ENCODE peak calls at places on chromosomes 6 and 20, in four cellular contexts. One of them, this sample, is unnamed.

GRCh38 chr6:44078795-44079671 is 48.2 kb downstream of the MRPL14 start:
- DNase-seq in HCT116: peak; percentile 60
- DNase-seq in cardiac fibroblast: peak; percentile 77
- DNase-seq in pancreas: peak; percentile 75
- DNase-seq in this sample: no peak

GRCh38 chr6:167750956-167751358 is 75.8 kb upstream of the AFDN start:
- DNase-seq in HCT116: peak; percentile 8
- DNase-seq in pancreas: peak; percentile 83
- DNase-seq in cardiac fibroblast: no peak
- DNase-seq in this sample: no peak

GRCh38 chr20:51553897-51554504 is 11.5 kb upstream of the NFATC2 start:
- DNase-seq in HCT116: no peak
- DNase-seq in cardiac fibroblast: peak; percentile 35
- DNase-seq in pancreas: no peak
- DNase-seq in this sample: no peak

GRCh38 chr20:31972481-31973386 is 4.8 kb downstream of the XKR7 start:
- DNase-seq in HCT116: no peak
- DNase-seq in cardiac fibroblast: no peak
- DNase-seq in pancreas: no peak
- DNase-seq in this sample: no peak

GRCh38 chr6:53986721-53987526 is 124.3 kb upstream of the MLIP start:
- DNase-seq in HCT116: no peak
- DNase-seq in cardiac fibroblast: peak; percentile 54
- DNase-seq in pancreas: no peak
- DNase-seq in this sample: peak; percentile 75

GRCh38 chr20:36919715-36920333 is 31.7 kb downstream of the SAMHD1 start:
- DNase-seq in HCT116: peak; percentile 49
- DNase-seq in cardiac fibroblast: peak; percentile 77
- DNase-seq in pancreas: no peak
- DNase-seq in this sample: peak; percentile 48

GRCh38 chr6:74735304-74735703 is 470.5 kb downstream of the COL12A1 start:
- DNase-seq in pancreas: no peak
- DNase-seq in HCT116: no peak
- DNase-seq in cardiac fibroblast: peak; percentile 90
- DNase-seq in this sample: no peak

GRCh38 chr6:90469906-90470305 is 117.0 kb downstream of the MAP3K7 start:
- DNase-seq in cardiac fibroblast: peak; percentile 25
- DNase-seq in HCT116: no peak
- DNase-seq in pancreas: no peak
- DNase-seq in this sample: no peak

GRCh38 chr6:37994238-37994637 is 174.7 kb downstream of the ZFAND3 start:
- DNase-seq in cardiac fibroblast: peak; percentile 58
- DNase-seq in pancreas: no peak
- DNase-seq in HCT116: no peak
- DNase-seq in this sample: no peak

GRCh38 chr6:34809914-34810882 is 18.3 kb downstream of the BLTP3A start:
- DNase-seq in pancreas: no peak
- DNase-seq in HCT116: no peak
- DNase-seq in cardiac fibroblast: no peak
- DNase-seq in this sample: no peak

DNA sequence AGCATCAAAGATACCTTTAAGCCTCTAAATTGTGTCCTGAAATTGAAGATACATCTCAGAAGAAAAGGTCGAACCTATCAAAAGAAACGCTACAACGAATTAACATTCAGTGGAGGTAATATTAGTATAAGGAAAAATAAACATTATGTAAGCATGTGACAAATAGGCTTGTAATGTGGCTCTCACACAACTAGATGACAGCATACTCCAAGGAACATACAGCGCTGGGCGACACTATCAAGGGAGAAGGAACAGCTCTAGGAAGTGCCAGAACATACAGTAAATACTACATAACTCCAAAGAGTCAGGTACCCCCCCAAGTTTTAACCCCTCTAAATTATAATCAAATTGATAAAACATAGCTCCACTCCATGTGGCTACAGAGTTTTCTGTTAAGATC is 103.5 kb downstream of the LAMP5 start:
- DNase-seq in HCT116: peak; percentile 61
- DNase-seq in cardiac fibroblast: peak; percentile 21
- DNase-seq in pancreas: no peak
- DNase-seq in this sample: no peak
- TF ChIP-seq CTCF in HCT116: peak; percentile 55
- TF ChIP-seq CTCF in cardiac fibroblast: peak; percentile 24
- TF ChIP-seq CTCF in pancreas: peak; percentile 46
- TF ChIP-seq CTCF in this sample: peak; percentile 22

DNA sequence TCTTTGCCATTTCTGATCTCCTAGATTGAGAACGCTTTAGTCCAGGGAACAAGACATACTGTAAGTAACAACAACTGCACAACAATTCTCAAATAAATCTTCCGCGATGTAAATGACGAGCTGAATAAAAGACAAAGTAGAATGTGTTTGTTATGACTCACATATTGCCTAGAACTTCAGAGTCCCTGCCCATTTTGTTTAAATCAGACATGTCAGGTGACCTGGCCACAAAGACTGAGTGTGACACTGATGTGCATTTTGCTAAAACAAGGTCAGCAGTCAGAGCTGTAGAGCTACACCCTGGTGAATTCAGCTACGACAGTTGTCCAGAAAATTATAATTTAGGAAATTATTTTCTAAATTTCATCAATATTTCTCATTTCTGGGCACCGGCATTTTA is 156.7 kb upstream of the CITED2 start:
- DNase-seq in pancreas: no peak
- DNase-seq in cardiac fibroblast: no peak
- DNase-seq in HCT116: no peak
- DNase-seq in this sample: no peak
- H3K4me3 ChIP-seq in pancreas: no peak overlapping the region
- H3K4me3 ChIP-seq in cardiac fibroblast: no peak overlapping the region
- H3K4me3 ChIP-seq in HCT116: no peak overlapping the region
- H3K4me3 ChIP-seq in this sample: no peak overlapping the region

DNA sequence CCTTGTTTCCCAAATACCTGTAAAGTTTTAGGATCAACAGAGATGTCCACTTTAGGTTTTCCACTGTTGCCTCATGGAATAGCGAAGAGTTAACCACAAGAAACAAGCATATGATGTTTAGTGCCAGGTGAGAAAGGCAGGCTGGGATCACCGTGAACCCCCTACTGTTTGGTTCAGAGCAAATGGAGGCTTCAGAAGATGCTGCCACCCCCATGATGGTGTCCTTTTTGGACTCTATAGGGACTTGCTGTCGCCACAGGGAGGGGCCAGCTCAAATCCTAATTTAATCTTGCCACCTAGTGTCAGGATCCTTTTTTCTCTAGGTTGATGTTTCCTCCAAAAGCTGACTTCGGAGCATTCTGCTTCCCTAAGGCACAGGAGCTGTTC is 1.9 kb upstream of the DLL1 start:
- DNase-seq in pancreas: no peak
- DNase-seq in cardiac fibroblast: no peak
- DNase-seq in HCT116: peak; percentile 32
- DNase-seq in this sample: no peak
- TF ChIP-seq CTCF in pancreas: no peak
- TF ChIP-seq CTCF in cardiac fibroblast: peak; percentile 2
- TF ChIP-seq CTCF in HCT116: peak; percentile 48
- TF ChIP-seq CTCF in this sample: no peak

DNA sequence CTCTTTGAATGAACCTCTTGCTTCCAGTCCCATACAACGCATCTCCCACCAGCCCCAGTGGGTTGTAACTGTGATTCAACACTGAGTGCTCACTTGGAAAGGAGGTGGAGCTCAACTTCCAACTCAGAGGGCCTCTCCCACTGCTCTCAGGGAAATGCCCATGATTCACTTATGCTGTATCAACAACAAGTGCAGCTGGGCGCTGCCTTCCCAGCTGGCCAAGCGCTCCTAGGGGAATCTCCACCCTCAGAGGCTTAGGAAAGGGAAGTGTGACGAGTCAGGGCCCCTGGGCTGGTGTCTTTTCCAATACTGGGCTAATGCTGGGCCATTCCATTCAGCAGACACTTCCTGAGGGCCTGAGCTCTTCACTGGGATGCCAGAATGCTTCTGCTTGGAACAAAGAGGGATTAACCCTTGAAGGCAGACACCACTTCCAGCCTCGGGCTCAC is 8.1 kb upstream of the OCSTAMP start:
- DNase-seq in pancreas: no peak
- DNase-seq in HCT116: no peak
- DNase-seq in cardiac fibroblast: peak; percentile 63
- DNase-seq in this sample: peak; percentile 64
- H3K4me3 ChIP-seq in pancreas: no peak overlapping the region
- H3K4me3 ChIP-seq in HCT116: no peak overlapping the region
- H3K4me3 ChIP-seq in cardiac fibroblast: no peak overlapping the region
- H3K4me3 ChIP-seq in this sample: no peak overlapping the region

DNA sequence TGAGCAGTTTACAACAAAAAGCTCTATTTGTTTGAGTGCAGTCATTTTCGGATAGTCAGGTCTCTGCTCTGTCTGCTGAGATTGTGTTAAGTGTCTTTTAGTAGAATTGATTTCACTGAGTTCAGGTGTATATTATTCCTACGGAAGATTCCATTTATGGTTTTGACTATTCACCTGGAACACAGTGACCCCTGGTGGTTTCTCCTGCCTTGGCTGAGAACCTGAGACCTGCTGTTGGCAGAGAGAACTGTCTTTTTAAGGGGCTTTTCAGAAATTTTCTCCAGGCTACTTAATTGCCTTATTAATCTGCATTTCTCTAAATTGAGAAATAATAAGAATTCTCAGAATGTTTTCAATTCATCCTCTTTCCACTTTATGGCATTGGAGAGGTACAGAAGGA is 508.0 kb downstream of the TBC1D32 start:
- DNase-seq in pancreas: peak; percentile 65
- DNase-seq in HCT116: peak; percentile 53
- DNase-seq in cardiac fibroblast: peak; percentile 3
- DNase-seq in this sample: no peak
- TF ChIP-seq CTCF in pancreas: peak; percentile 84
- TF ChIP-seq CTCF in HCT116: peak; percentile 65
- TF ChIP-seq CTCF in cardiac fibroblast: peak; percentile 36
- TF ChIP-seq CTCF in this sample: no peak

DNA sequence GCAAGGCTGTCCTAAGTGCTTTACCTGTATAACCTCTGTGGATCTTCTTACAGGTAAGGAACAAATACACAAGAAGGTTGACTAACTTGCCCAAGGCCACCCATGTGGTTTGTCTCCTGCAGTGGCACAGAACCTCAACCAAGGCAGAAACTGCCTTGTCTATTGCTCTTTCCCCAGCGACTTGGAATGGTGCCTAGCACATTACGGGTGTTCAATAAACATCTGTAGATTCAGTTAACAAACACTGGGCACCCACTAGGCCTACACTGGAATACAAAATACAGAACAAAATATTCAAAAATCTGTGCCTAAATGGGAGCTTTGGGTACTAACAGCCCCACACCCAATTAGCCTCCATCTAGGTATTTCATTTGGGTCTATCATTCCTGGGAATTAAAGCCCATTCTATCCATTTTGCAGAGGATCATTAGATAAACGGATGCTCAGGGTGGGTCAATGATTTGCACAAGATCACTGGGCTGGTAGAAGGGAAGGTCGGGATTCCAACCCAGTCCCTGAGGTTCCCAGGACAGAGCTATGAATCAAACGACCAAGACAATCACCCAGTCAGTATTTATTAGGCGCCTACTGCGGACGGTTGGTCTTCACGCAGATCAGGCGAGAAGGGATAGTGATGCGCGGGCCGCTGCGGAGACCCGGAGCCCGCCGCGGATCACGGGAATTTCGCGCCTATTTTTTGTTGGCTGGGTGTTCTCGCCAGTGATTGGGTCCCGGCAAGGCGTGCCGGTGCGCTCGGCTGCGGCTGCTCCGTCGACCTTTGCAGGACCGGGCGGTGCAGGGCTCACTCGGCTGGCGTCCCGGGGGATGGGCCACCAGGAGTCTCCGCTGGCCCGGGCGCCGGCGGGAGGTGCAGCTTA is at the start of gene STK35:
- DNase-seq in cardiac fibroblast: no peak
- DNase-seq in pancreas: peak; percentile 86
- DNase-seq in HCT116: peak; percentile 37
- DNase-seq in this sample: no peak
- H3K4me3 ChIP-seq in cardiac fibroblast: peak within 1 kb of the TSS; percentile 95
- H3K4me3 ChIP-seq in pancreas: peak within 1 kb of the TSS; percentile 95
- H3K4me3 ChIP-seq in HCT116: peak within 1 kb of the TSS; percentile 84
- H3K4me3 ChIP-seq in this sample: peak within 1 kb of the TSS; percentile 88

GRCh38 chr6:27871919-27872633 is 40.1 kb downstream of the OR2B2 start:
- DNase-seq in pancreas: peak; percentile 73
- DNase-seq in HCT116: no peak
- DNase-seq in cardiac fibroblast: peak; percentile 98
- DNase-seq in this sample: peak; percentile 99
- TF ChIP-seq CTCF in pancreas: no peak
- TF ChIP-seq CTCF in HCT116: no peak
- TF ChIP-seq CTCF in cardiac fibroblast: peak; percentile 21
- TF ChIP-seq CTCF in this sample: no peak

GRCh38 chr20:2946988-2947961 is 74.0 kb downstream of the PTPRA start:
- DNase-seq in HCT116: no peak
- DNase-seq in pancreas: no peak
- DNase-seq in cardiac fibroblast: peak; percentile 81
- DNase-seq in this sample: no peak
- H3K4me3 ChIP-seq in HCT116: no peak overlapping the region
- H3K4me3 ChIP-seq in pancreas: no peak overlapping the region
- H3K4me3 ChIP-seq in cardiac fibroblast: no peak overlapping the region
- H3K4me3 ChIP-seq in this sample: no peak overlapping the region